ENCODE peak calls at places on chromosomes 13 and 19, in seven cellular contexts. One of them, this sample, is unnamed.
A peak's percentile ranks its signal among the peaks of the same experiment; 100 is the strongest.

GRCh38 chr13:97212540-97213146 is 9.5 kb upstream of the MBNL2 start:
- DNase-seq in cardiac muscle cell: peak; percentile 62
- DNase-seq in left lung: no peak
- DNase-seq in tibial artery: no peak
- DNase-seq in heart left ventricle: no peak
- DNase-seq in IMR-90: peak; percentile 49
- DNase-seq in astrocyte: no peak
- DNase-seq in this sample: peak; percentile 49

GRCh38 chr19:4367336-4367723 is 24.0 kb downstream of the MPND start:
- DNase-seq in cardiac muscle cell: no peak
- DNase-seq in left lung: no peak
- DNase-seq in tibial artery: no peak
- DNase-seq in heart left ventricle: no peak
- DNase-seq in IMR-90: no peak
- DNase-seq in astrocyte: no peak
- DNase-seq in this sample: no peak

GRCh38 chr19:41537789-41538188 is 38.2 kb upstream of the CEACAM21 start:
- DNase-seq in cardiac muscle cell: peak; percentile 55
- DNase-seq in left lung: no peak
- DNase-seq in tibial artery: no peak
- DNase-seq in heart left ventricle: no peak
- DNase-seq in IMR-90: peak; percentile 22
- DNase-seq in astrocyte: no peak
- DNase-seq in this sample: no peak

GRCh38 chr13:24148414-24149305 is 11.9 kb upstream of the SPATA13 start:
- DNase-seq in cardiac muscle cell: peak; percentile 93
- DNase-seq in left lung: no peak
- DNase-seq in tibial artery: no peak
- DNase-seq in heart left ventricle: no peak
- DNase-seq in IMR-90: peak; percentile 99
- DNase-seq in astrocyte: peak; percentile 98
- DNase-seq in this sample: no peak

GRCh38 chr13:64985075-64985474 is 2245.1 kb downstream of the PCDH9 start:
- DNase-seq in cardiac muscle cell: no peak
- DNase-seq in left lung: no peak
- DNase-seq in tibial artery: no peak
- DNase-seq in heart left ventricle: no peak
- DNase-seq in IMR-90: no peak
- DNase-seq in astrocyte: no peak
- DNase-seq in this sample: no peak

GRCh38 chr19:8468124-8468523 is 23.3 kb downstream of the HNRNPM start:
- DNase-seq in cardiac muscle cell: no peak
- DNase-seq in left lung: no peak
- DNase-seq in tibial artery: no peak
- DNase-seq in heart left ventricle: no peak
- DNase-seq in IMR-90: no peak
- DNase-seq in astrocyte: no peak
- DNase-seq in this sample: no peak

GRCh38 chr13:86760620-86761019 is 910.6 kb upstream of the SLITRK5 start:
- DNase-seq in cardiac muscle cell: no peak
- DNase-seq in left lung: no peak
- DNase-seq in tibial artery: no peak
- DNase-seq in heart left ventricle: no peak
- DNase-seq in IMR-90: no peak
- DNase-seq in astrocyte: no peak
- DNase-seq in this sample: no peak

GRCh38 chr19:7224205-7224833 is 69.9 kb downstream of the INSR start:
- DNase-seq in cardiac muscle cell: peak; percentile 80
- DNase-seq in left lung: no peak
- DNase-seq in tibial artery: peak; percentile 52
- DNase-seq in heart left ventricle: peak; percentile 20
- DNase-seq in IMR-90: peak; percentile 30
- DNase-seq in astrocyte: peak; percentile 23
- DNase-seq in this sample: peak; percentile 65

GRCh38 chr13:59458908-59459579 is 704.7 kb downstream of the DIAPH3 start:
- DNase-seq in cardiac muscle cell: peak; percentile 92
- DNase-seq in left lung: no peak
- DNase-seq in tibial artery: no peak
- DNase-seq in heart left ventricle: peak; percentile 19
- DNase-seq in IMR-90: peak; percentile 85
- DNase-seq in astrocyte: peak; percentile 86
- DNase-seq in this sample: no peak

GRCh38 chr13:106331116-106331515 is 204.3 kb downstream of the EFNB2 start:
- DNase-seq in cardiac muscle cell: no peak
- DNase-seq in left lung: no peak
- DNase-seq in tibial artery: no peak
- DNase-seq in heart left ventricle: no peak
- DNase-seq in IMR-90: no peak
- DNase-seq in astrocyte: no peak
- DNase-seq in this sample: no peak

GRCh38 chr13:50198508-50198907 is 183.3 kb downstream of the KCNRG start:
- DNase-seq in cardiac muscle cell: peak; percentile 83
- DNase-seq in left lung: no peak
- DNase-seq in tibial artery: no peak
- DNase-seq in heart left ventricle: no peak
- DNase-seq in IMR-90: peak; percentile 20
- DNase-seq in astrocyte: no peak
- DNase-seq in this sample: no peak

GRCh38 chr19:3519126-3519525 is 13.0 kb downstream of the FZR1 start:
- DNase-seq in cardiac muscle cell: no peak
- DNase-seq in left lung: no peak
- DNase-seq in tibial artery: no peak
- DNase-seq in heart left ventricle: no peak
- DNase-seq in IMR-90: no peak
- DNase-seq in astrocyte: no peak
- DNase-seq in this sample: no peak

GRCh38 chr13:21318891-21319532 is 140.1 kb downstream of the ZDHHC20 start:
- DNase-seq in cardiac muscle cell: peak; percentile 37
- DNase-seq in left lung: no peak
- DNase-seq in tibial artery: no peak
- DNase-seq in heart left ventricle: no peak
- DNase-seq in IMR-90: no peak
- DNase-seq in astrocyte: no peak
- DNase-seq in this sample: no peak

GRCh38 chr13:97000295-97000925 is 6.1 kb upstream of the OXGR1 start:
- DNase-seq in cardiac muscle cell: peak; percentile 75
- DNase-seq in left lung: no peak
- DNase-seq in tibial artery: no peak
- DNase-seq in heart left ventricle: no peak
- DNase-seq in IMR-90: peak; percentile 19
- DNase-seq in astrocyte: peak; percentile 45
- DNase-seq in this sample: no peak

GRCh38 chr19:41998246-41999020 is 4.4 kb upstream of the ATP1A3 start:
- DNase-seq in cardiac muscle cell: peak; percentile 45
- DNase-seq in left lung: peak; percentile 82
- DNase-seq in tibial artery: no peak
- DNase-seq in heart left ventricle: no peak
- DNase-seq in IMR-90: peak; percentile 39
- DNase-seq in astrocyte: no peak
- DNase-seq in this sample: no peak

GRCh38 chr13:110419391-110419791 is 112.3 kb downstream of the COL4A2 start:
- DNase-seq in cardiac muscle cell: no peak
- DNase-seq in left lung: no peak
- DNase-seq in tibial artery: no peak
- DNase-seq in heart left ventricle: no peak
- DNase-seq in IMR-90: no peak
- DNase-seq in astrocyte: peak; percentile 95
- DNase-seq in this sample: no peak

DNA sequence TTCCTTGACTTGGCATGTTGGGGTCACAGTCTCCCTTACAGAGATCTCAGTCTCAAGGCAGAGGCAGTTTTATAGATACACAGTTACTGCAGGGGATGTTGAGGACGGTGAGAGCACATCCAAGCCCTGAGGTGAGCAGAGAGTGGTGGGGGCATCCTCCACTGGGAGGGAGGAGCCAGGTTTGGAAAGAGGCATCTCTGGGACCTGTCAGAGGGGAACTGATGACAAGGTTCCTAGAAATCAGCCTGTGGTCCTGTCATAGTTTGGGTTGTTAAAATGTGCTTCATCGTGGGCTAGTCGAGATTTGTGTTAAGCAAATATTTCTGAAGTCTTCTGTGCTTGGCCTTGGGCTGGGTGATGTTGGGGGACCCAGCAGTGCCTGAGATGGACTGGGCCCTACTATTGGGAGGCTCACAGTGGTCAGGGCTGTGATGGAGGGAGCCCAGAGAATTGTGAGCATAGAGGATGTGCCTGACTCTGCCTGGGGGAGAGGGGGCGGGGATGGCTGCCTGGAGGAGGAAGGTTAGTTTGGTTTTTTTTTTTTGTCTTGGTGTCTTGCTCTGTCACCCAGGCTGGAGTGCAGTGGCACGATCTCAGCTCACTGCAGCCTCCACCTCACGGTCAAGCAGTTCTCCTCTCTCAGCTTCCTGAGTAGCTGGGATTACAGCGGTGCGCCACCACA is 3.9 kb downstream of the SUPT5H start:
- DNase-seq in cardiac muscle cell: no peak
- DNase-seq in left lung: no peak
- DNase-seq in tibial artery: no peak
- DNase-seq in heart left ventricle: no peak
- DNase-seq in IMR-90: no peak
- DNase-seq in astrocyte: no peak
- DNase-seq in this sample: no peak
- H3K36me3 ChIP-seq in cardiac muscle cell: peaks cover 5% of the 10 kb centered on the region
- H3K36me3 ChIP-seq in left lung: peaks cover 49% of the 10 kb centered on the region
- H3K36me3 ChIP-seq in tibial artery: peaks cover 7% of the 10 kb centered on the region
- H3K36me3 ChIP-seq in heart left ventricle: peaks cover 3% of the 10 kb centered on the region
- H3K36me3 ChIP-seq in IMR-90: peaks cover 30% of the 10 kb centered on the region
- H3K36me3 ChIP-seq in astrocyte: peaks cover 3% of the 10 kb centered on the region
- H3K36me3 ChIP-seq in this sample: peaks cover 6% of the 10 kb centered on the region

GRCh38 chr13:104773775-104774174 is 1707.6 kb upstream of the SLC10A2 start:
- DNase-seq in cardiac muscle cell: peak; percentile 70
- DNase-seq in left lung: no peak
- DNase-seq in tibial artery: no peak
- DNase-seq in heart left ventricle: no peak
- DNase-seq in IMR-90: peak; percentile 54
- DNase-seq in astrocyte: peak; percentile 46
- DNase-seq in this sample: no peak
- TF ChIP-seq CTCF in cardiac muscle cell: peak; percentile 74
- TF ChIP-seq CTCF in left lung: peak; percentile 22
- TF ChIP-seq CTCF in tibial artery: peak; percentile 41
- TF ChIP-seq CTCF in heart left ventricle: peak; percentile 43
- TF ChIP-seq CTCF in IMR-90: peak; percentile 63
- TF ChIP-seq CTCF in astrocyte: peak; percentile 78
- TF ChIP-seq CTCF in this sample: peak; percentile 35

DNA sequence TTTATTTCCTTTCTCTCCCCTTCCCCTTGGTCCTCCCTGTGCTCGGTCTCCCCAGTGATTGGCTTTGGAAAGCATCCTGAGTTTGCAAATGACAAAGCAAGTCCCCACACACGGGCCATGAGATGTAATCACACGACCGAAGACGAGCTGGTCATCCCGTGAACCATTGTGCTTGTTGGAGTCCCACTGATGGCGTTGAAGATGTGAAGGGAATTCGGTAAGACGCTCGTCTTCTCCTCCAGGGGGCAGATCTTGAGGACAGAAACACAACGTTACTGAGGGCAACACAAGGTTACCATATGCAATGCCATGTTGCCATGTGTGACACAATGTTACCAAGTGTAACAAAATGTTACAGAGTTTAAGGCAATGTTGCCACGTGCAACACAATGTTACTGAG is 42.0 kb upstream of the SLC15A1 start:
- DNase-seq in cardiac muscle cell: no peak
- DNase-seq in left lung: no peak
- DNase-seq in tibial artery: no peak
- DNase-seq in heart left ventricle: no peak
- DNase-seq in IMR-90: no peak
- DNase-seq in astrocyte: no peak
- DNase-seq in this sample: no peak
- H3K27ac ChIP-seq in cardiac muscle cell: no peak overlapping the region
- H3K27ac ChIP-seq in left lung: no peak overlapping the region
- H3K27ac ChIP-seq in tibial artery: no peak overlapping the region
- H3K27ac ChIP-seq in heart left ventricle: no peak overlapping the region
- H3K27ac ChIP-seq in IMR-90: no peak overlapping the region
- H3K27ac ChIP-seq in astrocyte: no peak overlapping the region
- H3K27ac ChIP-seq in this sample: no peak overlapping the region

GRCh38 chr19:47675271-47675670 is 38.0 kb upstream of the EHD2 start:
- DNase-seq in cardiac muscle cell: no peak
- DNase-seq in left lung: no peak
- DNase-seq in tibial artery: no peak
- DNase-seq in heart left ventricle: no peak
- DNase-seq in IMR-90: no peak
- DNase-seq in astrocyte: no peak
- DNase-seq in this sample: no peak

GRCh38 chr19:47676811-47677210 is 36.4 kb upstream of the EHD2 start:
- DNase-seq in cardiac muscle cell: no peak
- DNase-seq in left lung: peak; percentile 55
- DNase-seq in tibial artery: no peak
- DNase-seq in heart left ventricle: no peak
- DNase-seq in IMR-90: no peak
- DNase-seq in astrocyte: no peak
- DNase-seq in this sample: no peak

GRCh38 chr19:47673426-47673825 is 39.8 kb upstream of the EHD2 start:
- DNase-seq in cardiac muscle cell: no peak
- DNase-seq in left lung: no peak
- DNase-seq in tibial artery: no peak
- DNase-seq in heart left ventricle: no peak
- DNase-seq in IMR-90: no peak
- DNase-seq in astrocyte: no peak
- DNase-seq in this sample: no peak

GRCh38 chr19:47675859-47676258 is 37.4 kb upstream of the EHD2 start:
- DNase-seq in cardiac muscle cell: no peak
- DNase-seq in left lung: peak; percentile 47
- DNase-seq in tibial artery: no peak
- DNase-seq in heart left ventricle: no peak
- DNase-seq in IMR-90: no peak
- DNase-seq in astrocyte: no peak
- DNase-seq in this sample: no peak

DNA sequence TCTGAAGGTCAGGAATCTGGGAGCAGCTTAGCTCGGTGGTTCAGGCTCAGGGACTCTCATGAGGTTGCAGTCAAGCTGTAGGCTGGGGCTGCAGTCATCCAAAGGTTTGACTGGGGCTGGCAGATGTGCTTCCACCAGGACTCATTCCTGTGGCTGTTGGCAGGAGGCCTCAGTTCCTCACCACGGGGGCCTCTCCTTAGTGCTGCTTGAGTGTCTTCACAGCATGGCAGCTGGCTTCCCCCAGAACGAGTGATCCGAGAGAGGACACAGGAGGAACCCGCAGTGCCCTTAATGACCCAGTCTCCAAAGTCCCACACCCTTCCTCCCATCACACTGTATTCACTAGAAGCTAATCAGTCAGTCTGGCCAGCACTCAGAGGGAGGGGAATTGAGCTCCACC is 38.7 kb upstream of the EHD2 start:
- DNase-seq in cardiac muscle cell: no peak
- DNase-seq in left lung: no peak
- DNase-seq in tibial artery: no peak
- DNase-seq in heart left ventricle: no peak
- DNase-seq in IMR-90: no peak
- DNase-seq in astrocyte: no peak
- DNase-seq in this sample: no peak
- H3K36me3 ChIP-seq in cardiac muscle cell: peaks cover 9% of the 10 kb centered on the region
- H3K36me3 ChIP-seq in left lung: peaks cover 73% of the 10 kb centered on the region
- H3K36me3 ChIP-seq in tibial artery: peaks cover 61% of the 10 kb centered on the region
- H3K36me3 ChIP-seq in heart left ventricle: no peaks in the 10 kb centered on the region
- H3K36me3 ChIP-seq in IMR-90: peaks cover 62% of the 10 kb centered on the region
- H3K36me3 ChIP-seq in astrocyte: peaks cover 11% of the 10 kb centered on the region
- H3K36me3 ChIP-seq in this sample: peaks cover 7% of the 10 kb centered on the region

GRCh38 chr19:50559636-50560035 is 8.6 kb downstream of the LRRC4B start:
- DNase-seq in cardiac muscle cell: no peak
- DNase-seq in left lung: no peak
- DNase-seq in tibial artery: no peak
- DNase-seq in heart left ventricle: no peak
- DNase-seq in IMR-90: no peak
- DNase-seq in astrocyte: no peak
- DNase-seq in this sample: no peak
- TF ChIP-seq CTCF in cardiac muscle cell: no peak
- TF ChIP-seq CTCF in left lung: no peak
- TF ChIP-seq CTCF in tibial artery: no peak
- TF ChIP-seq CTCF in heart left ventricle: no peak
- TF ChIP-seq CTCF in IMR-90: no peak
- TF ChIP-seq CTCF in astrocyte: no peak
- TF ChIP-seq CTCF in this sample: no peak

GRCh38 chr19:38213911-38214625 is 10.0 kb downstream of the DPF1 start:
- DNase-seq in cardiac muscle cell: peak; percentile 29
- DNase-seq in left lung: no peak
- DNase-seq in tibial artery: no peak
- DNase-seq in heart left ventricle: no peak
- DNase-seq in IMR-90: peak; percentile 61
- DNase-seq in astrocyte: peak; percentile 89
- DNase-seq in this sample: no peak
- H3K27ac ChIP-seq in cardiac muscle cell: no peak overlapping the region
- H3K27ac ChIP-seq in left lung: no peak overlapping the region
- H3K27ac ChIP-seq in tibial artery: no peak overlapping the region
- H3K27ac ChIP-seq in heart left ventricle: no peak overlapping the region
- H3K27ac ChIP-seq in IMR-90: no peak overlapping the region
- H3K27ac ChIP-seq in astrocyte: peak overlapping the region; percentile 55
- H3K27ac ChIP-seq in this sample: no peak overlapping the region

This sample was measured in colonic mucosa.